ENCODE peak calls at places on chromosomes 11 and 22, in six cellular contexts. K is ELR; Q is HS-5; W is mammary epithelial cell; E is brain microvascular endothelial cell; V is activated T-cell treated with anti-CD3 and anti-CD28 coated beads, Interleukin-2, amount 50 U/mL, for 72 hours. M is an unnamed sample.

GRCh38 chr11:2584812-2585565 is 114.8 kb downstream of the KCNQ1OT1 start:
- DNase-seq in V (no peak), Q (no peak), K (no peak), E (no peak), W (no peak), M (no peak)

GRCh38 chr11:73236879-73237278 is 18.8 kb downstream of the P2RY2 start:
- DNase-seq in W (peak), V (peak), Q (no peak), E (no peak), K (peak), M (peak)

GRCh38 chr11:126491092-126491491 is 135.6 kb downstream of the ST3GAL4 start:
- DNase-seq in E (no peak), K (no peak), W (no peak), V (no peak), Q (no peak), M (no peak)

GRCh38 chr11:58626915-58627483 is 4.5 kb downstream of the CNTF start:
- DNase-seq in Q (no peak), V (no peak), W (no peak), E (no peak), K (peak), M (no peak)

GRCh38 chr11:112631333-112631732 is 329.9 kb upstream of the NCAM1 start:
- DNase-seq in E (no peak), W (no peak), Q (no peak), K (no peak), V (no peak), M (no peak)

GRCh38 chr11:70005107-70005818 is 72.9 kb upstream of the ANO1 start:
- DNase-seq in K (peak), Q (peak), E (peak), W (no peak), V (no peak), M (no peak)

GRCh38 chr22:30301995-30302809 is 12.9 kb upstream of the CASTOR1 start:
- DNase-seq in E (no peak), W (peak), V (no peak), Q (no peak), K (peak), M (no peak)

GRCh38 chr11:26229270-26229669 is 102.7 kb upstream of the ANO3 start:
- DNase-seq in W (peak), E (peak), K (peak), Q (peak), V (no peak), M (no peak)

GRCh38 chr11:102924851-102925380 is 30.6 kb downstream of the MMP13 start:
- DNase-seq in Q (no peak), W (peak), V (no peak), K (peak), E (no peak), M (no peak)

GRCh38 chr11:12581923-12582322 is 92.3 kb upstream of the TEAD1 start:
- DNase-seq in Q (peak), V (no peak), E (peak), K (peak), W (peak), M (no peak)

GRCh38 chr11:69002743-69003231 is 10.3 kb downstream of the MRGPRF start:
- DNase-seq in E (no peak), V (no peak), K (no peak), Q (no peak), W (no peak), M (no peak)

GRCh38 chr22:45319319-45319675 is 9.6 kb downstream of the FAM118A start:
- DNase-seq in V (no peak), Q (no peak), W (no peak), E (peak), K (no peak), M (no peak)

GRCh38 chr11:131667566-131667965 is 297.2 kb downstream of the NTM start:
- DNase-seq in Q (no peak), E (no peak), V (no peak), K (no peak), W (no peak), M (no peak)

GRCh38 chr11:128939591-128939990 is 3.1 kb downstream of the TP53AIP1 start:
- DNase-seq in K (no peak), E (no peak), Q (no peak), V (no peak), W (no peak), M (no peak)

GRCh38 chr11:102289510-102290078 is 27.7 kb upstream of the BIRC3 start:
- DNase-seq in V (no peak), W (no peak), K (no peak), E (no peak), Q (no peak), M (no peak)

GRCh38 chr11:27545946-27546345 is 39.4 kb upstream of the LIN7C start:
- DNase-seq in E (no peak), Q (no peak), V (no peak), W (no peak), K (no peak), M (no peak)

GRCh38 chr22:40932396-40932795 is 18.8 kb upstream of the RBX1 start:
- DNase-seq in E (no peak), Q (no peak), K (no peak), V (no peak), W (no peak), M (no peak)

GRCh38 chr11:111301004-111301839 is 2.9 kb downstream of the POU2AF3 start:
- DNase-seq in E (no peak), Q (no peak), K (no peak), V (no peak), W (no peak), M (no peak)

GRCh38 chr11:117998664-117999353 is 12.6 kb downstream of the IL10RA start:
- DNase-seq in K (no peak), E (no peak), W (no peak), V (no peak), Q (no peak), M (no peak)

M was measured in nephron progenitor cell.